ENCODE peak calls at places on chromosomes 11 and 22, in eight cellular contexts. One of them, this sample, is unnamed.

GRCh38 chr11:114172871-114173444 is 113.4 kb downstream of the ZBTB16 start:
- DNase-seq in tibial artery: no peak
- DNase-seq in NCI-H345: no peak
- DNase-seq in cardiac muscle cell: peak
- DNase-seq in PC-9: no peak
- DNase-seq in activated CD4-positive, CD25-positive, alpha-beta regulatory T cell: no peak
- DNase-seq in AG09309: no peak
- DNase-seq in NCI-H748 treated with DMSO at 0.1 percent for 48 hours: peak
- DNase-seq in this sample: no peak

GRCh38 chr11:624705-625635 is at the start of gene CDHR5:
- DNase-seq in NCI-H748 treated with DMSO at 0.1 percent for 48 hours: no peak
- DNase-seq in AG09309: no peak
- DNase-seq in cardiac muscle cell: no peak
- DNase-seq in activated CD4-positive, CD25-positive, alpha-beta regulatory T cell: no peak
- DNase-seq in NCI-H345: no peak
- DNase-seq in tibial artery: no peak
- DNase-seq in PC-9: no peak
- DNase-seq in this sample: no peak

GRCh38 chr11:46378811-46379482 is 2.5 kb upstream of the MDK start:
- DNase-seq in NCI-H345: no peak
- DNase-seq in AG09309: no peak
- DNase-seq in tibial artery: no peak
- DNase-seq in PC-9: no peak
- DNase-seq in cardiac muscle cell: no peak
- DNase-seq in activated CD4-positive, CD25-positive, alpha-beta regulatory T cell: no peak
- DNase-seq in NCI-H748 treated with DMSO at 0.1 percent for 48 hours: no peak
- DNase-seq in this sample: no peak

GRCh38 chr11:34337016-34337415 is 20.8 kb downstream of the ABTB2 start:
- DNase-seq in cardiac muscle cell: no peak
- DNase-seq in activated CD4-positive, CD25-positive, alpha-beta regulatory T cell: no peak
- DNase-seq in AG09309: no peak
- DNase-seq in tibial artery: no peak
- DNase-seq in NCI-H748 treated with DMSO at 0.1 percent for 48 hours: no peak
- DNase-seq in NCI-H345: no peak
- DNase-seq in PC-9: no peak
- DNase-seq in this sample: no peak

GRCh38 chr11:102761646-102762238 is 18.7 kb downstream of the MMP10 start:
- DNase-seq in PC-9: peak
- DNase-seq in cardiac muscle cell: peak
- DNase-seq in NCI-H748 treated with DMSO at 0.1 percent for 48 hours: no peak
- DNase-seq in tibial artery: no peak
- DNase-seq in AG09309: no peak
- DNase-seq in activated CD4-positive, CD25-positive, alpha-beta regulatory T cell: no peak
- DNase-seq in NCI-H345: no peak
- DNase-seq in this sample: no peak

GRCh38 chr11:16817321-16817720 is 78.9 kb downstream of the C11orf58 start:
- DNase-seq in PC-9: no peak
- DNase-seq in activated CD4-positive, CD25-positive, alpha-beta regulatory T cell: no peak
- DNase-seq in tibial artery: no peak
- DNase-seq in AG09309: no peak
- DNase-seq in NCI-H748 treated with DMSO at 0.1 percent for 48 hours: no peak
- DNase-seq in cardiac muscle cell: no peak
- DNase-seq in NCI-H345: no peak
- DNase-seq in this sample: no peak

GRCh38 chr22:25402160-25402500 is 162.3 kb upstream of the GRK3 start:
- DNase-seq in NCI-H748 treated with DMSO at 0.1 percent for 48 hours: no peak
- DNase-seq in cardiac muscle cell: no peak
- DNase-seq in PC-9: no peak
- DNase-seq in AG09309: no peak
- DNase-seq in activated CD4-positive, CD25-positive, alpha-beta regulatory T cell: no peak
- DNase-seq in NCI-H345: no peak
- DNase-seq in tibial artery: no peak
- DNase-seq in this sample: no peak

GRCh38 chr22:21443057-21443734 is 24.0 kb upstream of the TMEM191C start:
- DNase-seq in PC-9: no peak
- DNase-seq in activated CD4-positive, CD25-positive, alpha-beta regulatory T cell: no peak
- DNase-seq in tibial artery: peak
- DNase-seq in AG09309: no peak
- DNase-seq in NCI-H748 treated with DMSO at 0.1 percent for 48 hours: no peak
- DNase-seq in NCI-H345: no peak
- DNase-seq in cardiac muscle cell: no peak
- DNase-seq in this sample: no peak

GRCh38 chr11:96008161-96008560 is 84.3 kb upstream of the MTMR2 start:
- DNase-seq in NCI-H345: peak
- DNase-seq in activated CD4-positive, CD25-positive, alpha-beta regulatory T cell: no peak
- DNase-seq in AG09309: no peak
- DNase-seq in NCI-H748 treated with DMSO at 0.1 percent for 48 hours: no peak
- DNase-seq in cardiac muscle cell: no peak
- DNase-seq in PC-9: no peak
- DNase-seq in tibial artery: no peak
- DNase-seq in this sample: no peak

GRCh38 chr11:8335683-8336082 is 72.0 kb upstream of the LMO1 start:
- DNase-seq in AG09309: no peak
- DNase-seq in cardiac muscle cell: no peak
- DNase-seq in PC-9: peak
- DNase-seq in NCI-H345: no peak
- DNase-seq in NCI-H748 treated with DMSO at 0.1 percent for 48 hours: no peak
- DNase-seq in activated CD4-positive, CD25-positive, alpha-beta regulatory T cell: no peak
- DNase-seq in tibial artery: no peak
- DNase-seq in this sample: no peak

GRCh38 chr11:36056160-36056751 is 112.4 kb downstream of the LDLRAD3 start:
- DNase-seq in activated CD4-positive, CD25-positive, alpha-beta regulatory T cell: no peak
- DNase-seq in cardiac muscle cell: peak
- DNase-seq in tibial artery: no peak
- DNase-seq in NCI-H345: peak
- DNase-seq in AG09309: no peak
- DNase-seq in NCI-H748 treated with DMSO at 0.1 percent for 48 hours: no peak
- DNase-seq in PC-9: peak
- DNase-seq in this sample: no peak

This sample was measured in GM04504.